ENCODE peak calls at places on chromosomes 3 and 15, in six cellular contexts. M is stimulated activated CD8-positive, alpha-beta memory T cell treated with anti-CD3 and anti-CD28 coated beads, Interleukin-15, amount 100 ng/mL, for 48 hours; N is activated CD4-positive, alpha-beta T cell treated with anti-CD3 and anti-CD28 coated beads for 48 hours; H is effector CD8-positive, alpha-beta T cell; A is AG04450; Q is stimulated activated CD4-positive, alpha-beta T cell treated with anti-CD3 and anti-CD28 coated beads, Interleukin-4, amount 100 ng/mL, for 4 hours. P is an unnamed sample.

GRCh38 chr15:87816811-87817210 is 439.7 kb downstream of the NTRK3 start:
- DNase-seq in M (no peak), N (no peak), H (no peak), A (peak; percentile 90), Q (no peak), P (no peak)

GRCh38 chr3:197380786-197381185 is 82.4 kb upstream of the DLG1 start:
- DNase-seq in M (no peak), N (no peak), H (no peak), A (no peak), Q (no peak), P (no peak)

GRCh38 chr3:20924646-20925395 is 738.8 kb upstream of the SGO1 start:
- DNase-seq in M (no peak), N (no peak), H (no peak), A (no peak), Q (no peak), P (no peak)

GRCh38 chr3:125433611-125434041 is 58.5 kb upstream of the ZNF148 start:
- DNase-seq in M (no peak), N (no peak), H (no peak), A (no peak), Q (no peak), P (no peak)

GRCh38 chr3:52983336-52983807 is 62.5 kb downstream of the SFMBT1 start:
- DNase-seq in M (peak; percentile 47), N (peak; percentile 71), H (peak; percentile 22), A (no peak), Q (peak; percentile 63), P (peak; percentile 43)

GRCh38 chr15:31243895-31244294 is 82.7 kb upstream of the KLF13 start:
- DNase-seq in M (no peak), N (no peak), H (no peak), A (no peak), Q (no peak), P (no peak)

GRCh38 chr15:45555914-45556608 is 31.1 kb upstream of the BLOC1S6 start:
- DNase-seq in M (no peak), N (no peak), H (no peak), A (no peak), Q (no peak), P (no peak)

GRCh38 chr3:151537751-151538150 is 76.9 kb upstream of the IGSF10 start:
- DNase-seq in M (no peak), N (no peak), H (no peak), A (no peak), Q (no peak), P (no peak)

GRCh38 chr15:71841563-71841962 is 31.2 kb downstream of the NR2E3 start:
- DNase-seq in M (no peak), N (no peak), H (no peak), A (no peak), Q (no peak), P (no peak)

GRCh38 chr3:101635954-101636798 is 40.8 kb downstream of the ZBTB11 start:
- DNase-seq in M (peak; percentile 45), N (peak; percentile 86), H (peak; percentile 47), A (no peak), Q (peak; percentile 50), P (peak; percentile 51)

GRCh38 chr3:20125912-20126311 is 60.1 kb downstream of the SGO1 start:
- DNase-seq in M (no peak), N (no peak), H (no peak), A (no peak), Q (no peak), P (no peak)